ENCODE peak calls at places on chromosomes 11 and 22, in eight cellular contexts. I is stimulated activated CD4-positive, alpha-beta T cell treated with anti-CD3 and anti-CD28 coated beads, Interleukin-12 subunit alpha, Interleukin-12 subunit beta, amount 100 ng/mL, for 4 hours; F is Caki2; Q is ACHN; G is HCT116; X is NCI-H146; P is T-helper 17 cell; Y is G401. H is an unnamed sample.

GRCh38 chr11:115676768-115677167 is 172.6 kb upstream of the CADM1 start:
- DNase-seq in I (no peak), F (no peak), Q (peak; percentile 61), G (no peak), X (no peak), P (no peak), Y (no peak), H (no peak)

GRCh38 chr22:46082633-46083032 is 67.7 kb upstream of the PPARA start:
- DNase-seq in I (no peak), F (peak; percentile 55), Q (no peak), G (no peak), X (no peak), P (no peak), Y (no peak), H (no peak)

GRCh38 chr22:44182591-44183588 is 2.2 kb downstream of the PARVG start:
- DNase-seq in I (peak; percentile 31), F (no peak), Q (no peak), G (no peak), X (no peak), P (no peak), Y (no peak), H (no peak)

GRCh38 chr11:65041206-65042035 is at the start of gene SAC3D1:
- DNase-seq in I (no peak), F (no peak), Q (peak; percentile 56), G (peak; percentile 19), X (peak; percentile 86), P (peak; percentile 69), Y (no peak), H (no peak)

GRCh38 chr11:70580036-70580805 is 181.9 kb downstream of the CTTN start:
- DNase-seq in I (no peak), F (no peak), Q (no peak), G (no peak), X (no peak), P (no peak), Y (no peak), H (no peak)

GRCh38 chr11:117498791-117499190 is 171.1 kb downstream of the CEP164 start:
- DNase-seq in I (no peak), F (no peak), Q (no peak), G (no peak), X (peak; percentile 65), P (no peak), Y (no peak), H (no peak)

GRCh38 chr11:19727246-19727645 is 14.6 kb downstream of the NAV2 start:
- DNase-seq in I (no peak), F (no peak), Q (no peak), G (no peak), X (peak; percentile 7), P (no peak), Y (peak; percentile 93), H (no peak)

GRCh38 chr11:103881518-103882070 is 154.8 kb upstream of the DDI1 start:
- DNase-seq in I (no peak), F (no peak), Q (no peak), G (no peak), X (no peak), P (no peak), Y (no peak), H (no peak)

GRCh38 chr11:130025371-130025770 is 22.7 kb upstream of the PRDM10 start:
- DNase-seq in I (no peak), F (no peak), Q (no peak), G (no peak), X (no peak), P (no peak), Y (no peak), H (no peak)

GRCh38 chr22:40258463-40259046 is 80.8 kb downstream of the TNRC6B start:
- DNase-seq in I (no peak), F (peak; percentile 76), Q (no peak), G (peak; percentile 82), X (no peak), P (no peak), Y (no peak), H (no peak)

GRCh38 chr11:13166036-13166435 is 111.6 kb upstream of the BMAL1 start:
- DNase-seq in I (no peak), F (no peak), Q (no peak), G (no peak), X (no peak), P (no peak), Y (no peak), H (no peak)

GRCh38 chr11:66725646-66726045 is 3.4 kb downstream of the SPTBN2 start:
- DNase-seq in I (no peak), F (no peak), Q (no peak), G (no peak), X (no peak), P (no peak), Y (peak; percentile 62), H (no peak)

GRCh38 chr11:88131764-88132470 is 43.3 kb downstream of the RAB38 start:
- DNase-seq in I (no peak), F (no peak), Q (no peak), G (no peak), X (no peak), P (no peak), Y (no peak), H (no peak)

GRCh38 chr11:37141707-37142106 is 543.7 kb upstream of the RAG2 start:
- DNase-seq in I (no peak), F (no peak), Q (no peak), G (no peak), X (no peak), P (no peak), Y (no peak), H (no peak)

GRCh38 chr11:123334925-123335324 is 95.1 kb upstream of the GRAMD1B start:
- DNase-seq in I (no peak), F (no peak), Q (no peak), G (no peak), X (no peak), P (no peak), Y (no peak), H (no peak)

GRCh38 chr22:25765016-25765367 is 23.0 kb downstream of the MYO18B start:
- DNase-seq in I (no peak), F (no peak), Q (no peak), G (no peak), X (no peak), P (no peak), Y (peak; percentile 87), H (no peak)

GRCh38 chr11:122668562-122669090 is 13.1 kb downstream of the UBASH3B start:
- DNase-seq in I (no peak), F (peak; percentile 64), Q (no peak), G (peak; percentile 34), X (no peak), P (no peak), Y (no peak), H (no peak)

GRCh38 chr22:28023036-28023435 is 104.0 kb upstream of the PITPNB start:
- DNase-seq in I (no peak), F (no peak), Q (no peak), G (no peak), X (no peak), P (no peak), Y (no peak), H (no peak)

GRCh38 chr11:115659061-115659963 is 155.1 kb upstream of the CADM1 start:
- DNase-seq in I (no peak), F (no peak), Q (peak; percentile 19), G (no peak), X (peak; percentile 88), P (no peak), Y (peak; percentile 56), H (no peak)

GRCh38 chr22:29635734-29636357 is 32.4 kb downstream of the NF2 start:
- DNase-seq in I (no peak), F (peak; percentile 47), Q (peak; percentile 67), G (peak; percentile 34), X (peak; percentile 38), P (no peak), Y (peak; percentile 85), H (peak; percentile 29)

GRCh38 chr11:115990004-115990447 is 485.8 kb upstream of the CADM1 start:
- DNase-seq in I (no peak), F (no peak), Q (no peak), G (no peak), X (peak; percentile 12), P (no peak), Y (peak; percentile 61), H (no peak)

GRCh38 chr11:63563201-63564055 is at the start of gene PLAAT2:
- DNase-seq in I (no peak), F (no peak), Q (no peak), G (no peak), X (no peak), P (no peak), Y (no peak), H (no peak)

GRCh38 chr11:70891844-70892380 is 360.5 kb downstream of the SHANK2 start:
- DNase-seq in I (no peak), F (no peak), Q (no peak), G (no peak), X (no peak), P (no peak), Y (no peak), H (no peak)

GRCh38 chr11:24496728-24497396 is at the start of gene LUZP2:
- DNase-seq in I (no peak), F (peak; percentile 39), Q (peak; percentile 27), G (no peak), X (peak; percentile 33), P (no peak), Y (peak; percentile 19), H (peak; percentile 7)

GRCh38 chr22:36865346-36865745 is 4.5 kb downstream of the NCF4 start:
- DNase-seq in I (no peak), F (no peak), Q (no peak), G (no peak), X (no peak), P (no peak), Y (no peak), H (no peak)

GRCh38 chr11:61853698-61854169 is 25.6 kb downstream of the FADS2 start:
- DNase-seq in I (no peak), F (no peak), Q (no peak), G (no peak), X (no peak), P (no peak), Y (no peak), H (no peak)

GRCh38 chr22:27848005-27848404 is 46.4 kb upstream of the MN1 start:
- DNase-seq in I (no peak), F (no peak), Q (no peak), G (no peak), X (no peak), P (no peak), Y (no peak), H (no peak)

GRCh38 chr11:14312736-14313438 is 46.1 kb downstream of the RRAS2 start:
- DNase-seq in I (no peak), F (no peak), Q (no peak), G (no peak), X (no peak), P (no peak), Y (no peak), H (no peak)

GRCh38 chr11:123062892-123063395 is 1.0 kb upstream of the HSPA8 start:
- DNase-seq in I (no peak), F (peak; percentile 49), Q (peak; percentile 40), G (no peak), X (peak; percentile 90), P (no peak), Y (no peak), H (no peak)

GRCh38 chr11:57515332-57516060 is at the start of gene SLC43A1:
- DNase-seq in I (peak; percentile 43), F (peak; percentile 9), Q (no peak), G (no peak), X (peak; percentile 56), P (no peak), Y (no peak), H (no peak)

GRCh38 chr22:20131593-20131855 is at the start of gene ZDHHC8:
- DNase-seq in I (peak; percentile 66), F (no peak), Q (no peak), G (no peak), X (no peak), P (peak; percentile 66), Y (peak; percentile 45), H (no peak)

GRCh38 chr11:38788591-38788990 is 2190.6 kb upstream of the RAG2 start:
- DNase-seq in I (no peak), F (no peak), Q (no peak), G (no peak), X (no peak), P (no peak), Y (no peak), H (no peak)

GRCh38 chr11:45750439-45750838 is 54.5 kb upstream of the SLC35C1 start:
- DNase-seq in I (no peak), F (no peak), Q (no peak), G (no peak), X (no peak), P (no peak), Y (no peak), H (no peak)

GRCh38 chr11:2701898-2702434 is 2.2 kb upstream of the KCNQ1OT1 start:
- DNase-seq in I (no peak), F (no peak), Q (no peak), G (no peak), X (no peak), P (no peak), Y (no peak), H (no peak)